ENCODE peak calls at places on chromosomes 5 and 9, in ten cellular contexts. O, L, H, I, A, R, B, S, K and D are unnamed samples.

GRCh38 chr5:150289551-150290390 is at the start of gene CAMK2A:
- DNase-seq in S (no peak), L (no peak), K (no peak), H (no peak), O (no peak), A (no peak), B (no peak), I (no peak), R (no peak), D (no peak)

GRCh38 chr5:104412649-104413240 is 850.2 kb upstream of the NUDT12 start:
- DNase-seq in B (no peak), A (no peak), H (peak; percentile 10), R (no peak), O (peak; percentile 13), K (peak; percentile 58), S (no peak), I (peak; percentile 15), L (no peak), D (peak; percentile 77)

GRCh38 chr5:140351609-140352334 is 5.4 kb upstream of the HBEGF start:
- DNase-seq in I (peak; percentile 63), O (peak; percentile 63), B (no peak), R (no peak), H (peak; percentile 70), A (no peak), S (no peak), K (peak; percentile 79), L (peak; percentile 56), D (peak; percentile 82)

GRCh38 chr5:115351356-115352195 is 55.1 kb upstream of the CCDC112 start:
- DNase-seq in A (no peak), K (peak; percentile 55), I (no peak), O (peak; percentile 43), H (no peak), B (no peak), S (no peak), R (no peak), L (no peak), D (peak; percentile 72)

GRCh38 chr5:166014256-166014655 is 2277.2 kb upstream of the WWC1 start:
- DNase-seq in H (no peak), R (no peak), I (no peak), A (no peak), K (no peak), B (no peak), S (no peak), O (no peak), L (no peak), D (no peak)

GRCh38 chr9:121771418-121771817 is 120.0 kb downstream of the DAB2IP start:
- DNase-seq in K (no peak), S (peak; percentile 29), L (no peak), I (no peak), H (no peak), O (no peak), A (peak; percentile 9), R (peak; percentile 38), B (no peak), D (no peak)

GRCh38 chr5:136295914-136296313 is 69.4 kb downstream of the TRPC7 start:
- DNase-seq in O (peak; percentile 60), R (no peak), K (peak; percentile 4), H (no peak), A (no peak), B (no peak), I (no peak), S (no peak), L (no peak), D (peak; percentile 12)

GRCh38 chr9:13529321-13530104 is 250.0 kb upstream of the MPDZ start:
- DNase-seq in H (no peak), A (no peak), L (no peak), B (no peak), R (no peak), K (no peak), I (no peak), S (no peak), O (no peak), D (no peak)

GRCh38 chr9:69453746-69454145 is 128.7 kb downstream of the ENTREP1 start:
- DNase-seq in I (no peak), O (no peak), S (no peak), H (no peak), L (no peak), R (no peak), K (no peak), A (no peak), B (no peak), D (no peak)

GRCh38 chr9:22050924-22051323 is 41.8 kb upstream of the CDKN2B start:
- DNase-seq in H (peak; percentile 12), B (no peak), K (no peak), L (no peak), O (no peak), S (no peak), R (no peak), A (no peak), I (no peak), D (no peak)

GRCh38 chr5:7856855-7857254 is 5.9 kb upstream of the CFAP90 start:
- DNase-seq in O (peak; percentile 28), H (peak; percentile 27), S (no peak), A (no peak), K (peak; percentile 75), I (peak; percentile 48), R (no peak), B (no peak), L (no peak), D (peak; percentile 79)

GRCh38 chr9:129312731-129313130 is 134.7 kb upstream of the IER5L start:
- DNase-seq in R (no peak), L (no peak), A (no peak), I (no peak), S (no peak), B (no peak), O (no peak), H (no peak), K (no peak), D (no peak)

GRCh38 chr5:96936431-96937221 is 746 bp downstream of the LNPEP start:
- DNase-seq in O (peak; percentile 17), B (no peak), H (peak; percentile 49), L (no peak), R (peak; percentile 59), I (peak; percentile 23), S (peak; percentile 52), K (no peak), A (peak; percentile 37), D (peak; percentile 42)

DNA sequence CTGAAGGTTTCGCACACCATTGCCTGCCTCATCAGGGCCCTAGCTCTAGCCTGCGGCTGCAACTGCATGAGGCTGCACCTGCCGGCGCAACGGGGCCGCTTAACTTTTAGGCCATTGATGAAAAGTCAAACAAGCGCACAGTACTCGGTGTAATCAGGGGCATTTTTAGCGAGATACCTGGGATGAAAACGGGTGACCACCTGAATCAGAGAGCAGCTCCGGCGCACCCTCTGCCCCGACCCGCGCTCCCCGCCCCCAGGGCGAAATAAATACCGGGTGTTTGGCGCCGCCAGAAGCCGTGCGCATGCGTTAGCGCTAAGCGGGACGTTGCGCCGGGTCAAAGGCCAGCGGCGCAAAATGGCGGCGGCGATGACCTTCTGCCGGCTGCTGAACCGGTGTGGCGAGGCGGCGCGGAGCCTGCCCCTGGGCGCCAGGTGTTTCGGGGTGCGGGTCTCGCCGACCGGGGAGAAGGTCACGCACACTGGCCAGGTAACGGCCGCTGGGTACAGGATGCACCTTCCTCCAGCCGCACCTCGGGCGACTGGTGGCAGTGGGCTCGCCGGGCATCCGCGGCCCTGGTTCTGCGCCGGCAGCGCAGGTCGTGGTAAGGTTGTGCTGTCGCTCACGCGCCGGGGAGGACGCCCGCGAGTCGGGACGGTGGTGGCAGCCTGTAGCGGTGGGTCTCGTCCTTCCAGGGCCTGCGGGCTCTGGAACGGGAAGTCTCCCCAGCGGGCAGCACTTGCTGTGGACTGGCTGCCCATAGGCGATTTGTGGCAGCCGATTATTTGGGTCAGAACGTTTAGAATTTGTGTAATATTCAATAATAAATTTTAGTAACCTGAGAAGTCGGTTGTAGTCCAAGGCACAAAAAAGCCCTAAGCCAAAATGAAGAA is at the start of gene NDUFS6:
- DNase-seq in L (peak; percentile 81), K (peak; percentile 67), I (peak; percentile 82), S (peak; percentile 85), A (peak; percentile 85), B (no peak), O (peak; percentile 52), R (peak; percentile 80), H (peak; percentile 89), D (peak; percentile 63)
- TF ChIP-seq CTCF in L (no peak), K (no peak), I (no peak), S (no peak), A (peak; percentile 9), B (no peak), O (no peak), R (no peak), H (no peak), D (no peak)

DNA sequence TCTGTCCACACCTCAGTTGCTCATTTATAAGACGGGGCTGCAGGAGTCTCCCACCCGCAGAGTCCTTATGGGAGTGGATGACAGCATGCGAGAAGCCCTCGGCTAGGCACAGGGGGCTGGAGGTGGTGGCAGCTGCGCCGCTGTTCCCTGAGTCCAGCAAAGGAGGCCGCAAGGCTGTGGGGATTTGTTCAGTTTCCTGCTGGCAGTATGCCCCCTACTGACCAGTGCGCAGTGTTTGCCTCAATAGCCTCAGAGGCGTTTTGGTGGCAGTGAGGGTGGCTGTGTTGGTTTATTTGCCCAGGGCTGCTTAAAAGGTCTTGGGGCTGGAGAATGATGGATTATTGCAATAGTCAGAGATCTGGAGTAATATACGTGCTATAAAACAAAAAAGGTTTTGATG is 176.3 kb upstream of the OTULINL start:
- DNase-seq in A (no peak), O (no peak), B (no peak), H (no peak), K (no peak), L (no peak), R (no peak), I (no peak), S (no peak), D (no peak)
- TF ChIP-seq CTCF in A (peak; percentile 43), O (no peak), B (peak; percentile 19), H (peak; percentile 4), K (peak; percentile 27), L (no peak), R (no peak), I (peak; percentile 16), S (no peak), D (peak; percentile 52)

DNA sequence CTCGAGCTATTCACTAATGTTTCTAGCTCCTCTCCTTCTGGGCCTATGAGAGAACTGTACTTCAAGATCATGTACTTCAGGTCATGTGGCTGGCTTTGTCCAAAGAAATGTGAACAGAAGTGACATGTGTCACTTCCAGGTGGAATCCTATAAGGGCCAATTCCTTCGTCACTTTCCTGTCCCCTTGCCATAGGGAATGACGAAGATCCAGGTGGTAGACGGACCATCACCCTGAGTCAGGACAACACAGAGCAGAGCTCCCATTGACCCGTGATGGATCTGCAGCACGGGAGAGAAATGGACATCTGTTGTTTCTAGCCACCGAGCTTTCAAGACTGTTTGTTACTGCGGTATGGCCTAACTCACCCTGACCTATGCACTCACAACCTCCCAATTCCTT is 157.0 kb downstream of the DRD1 start:
- DNase-seq in H (no peak), O (no peak), L (no peak), K (no peak), B (no peak), R (no peak), I (no peak), S (no peak), A (no peak), D (no peak)
- TF ChIP-seq CTCF in H (no peak), O (no peak), L (no peak), K (no peak), B (no peak), R (no peak), I (no peak), S (no peak), A (no peak), D (no peak)

DNA sequence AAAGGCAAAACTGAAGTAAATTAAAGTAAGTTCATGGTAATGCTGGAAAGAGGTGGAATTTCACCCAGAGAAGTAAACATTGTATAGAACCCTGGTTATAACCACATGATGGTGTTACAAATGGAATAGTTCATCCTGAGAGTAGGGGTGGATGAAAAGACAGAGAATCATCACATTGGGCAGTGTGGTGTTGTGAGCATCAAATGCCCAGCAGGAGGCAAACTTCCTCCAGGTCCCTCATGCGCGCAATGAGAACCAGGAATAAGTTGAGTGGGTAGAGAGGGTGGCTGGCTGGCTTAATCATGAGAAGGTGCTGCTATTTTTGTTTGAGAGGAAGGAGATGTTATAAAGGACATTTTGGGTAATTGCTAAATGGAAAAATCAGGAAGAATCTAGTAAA is 163.3 kb upstream of the HMHB1 start:
- DNase-seq in K (no peak), S (no peak), O (no peak), H (no peak), B (no peak), I (no peak), R (no peak), A (no peak), L (no peak), D (no peak)
- TF ChIP-seq CTCF in K (no peak), S (no peak), O (no peak), H (no peak), B (no peak), I (no peak), R (no peak), A (peak; percentile 26), L (peak; percentile 17), D (peak; percentile 52)